ENCODE peak calls at places on chromosomes 2 and 18, in six cellular contexts. P, V, Y, H, A and D are unnamed samples.

GRCh38 chr18:55504808-55505207 is 83.2 kb downstream of the TCF4 start:
- DNase-seq in P (no peak), V (no peak), Y (no peak), H (no peak), A (no peak), D (no peak)

GRCh38 chr2:164920430-164920829 is 34.9 kb downstream of the SLC38A11 start:
- DNase-seq in P (no peak), V (peak; percentile 56), Y (peak; percentile 95), H (peak; percentile 91), A (no peak), D (peak; percentile 90)

GRCh38 chr2:88600038-88600465 is 27.2 kb downstream of the EIF2AK3 start:
- DNase-seq in P (peak; percentile 30), V (peak; percentile 96), Y (peak; percentile 97), H (peak; percentile 100), A (no peak), D (peak; percentile 87)

GRCh38 chr18:35441857-35442595 is 55.7 kb downstream of the INO80C start:
- DNase-seq in P (no peak), V (no peak), Y (no peak), H (no peak), A (no peak), D (no peak)

GRCh38 chr2:106812377-106812776 is 73.6 kb downstream of the ST6GAL2 start:
- DNase-seq in P (no peak), V (no peak), Y (no peak), H (no peak), A (no peak), D (peak; percentile 89)

GRCh38 chr2:85785027-85785822 is 31.4 kb downstream of the ATOH8 start:
- DNase-seq in P (no peak), V (no peak), Y (peak; percentile 20), H (no peak), A (no peak), D (peak; percentile 91)

GRCh38 chr18:3703732-3704176 is 253.8 kb downstream of the TGIF1 start:
- DNase-seq in P (no peak), V (peak; percentile 74), Y (no peak), H (peak; percentile 74), A (no peak), D (peak; percentile 67)

GRCh38 chr2:159298967-159299366 is 12.5 kb upstream of the WDSUB1 start:
- DNase-seq in P (no peak), V (no peak), Y (no peak), H (no peak), A (no peak), D (peak; percentile 66)

GRCh38 chr18:24470022-24470618 is 9.7 kb downstream of the HRH4 start:
- DNase-seq in P (no peak), V (no peak), Y (no peak), H (no peak), A (no peak), D (no peak)

GRCh38 chr18:49690307-49690706 is 123.0 kb downstream of the ACAA2 start:
- DNase-seq in P (no peak), V (peak; percentile 61), Y (peak; percentile 61), H (peak; percentile 96), A (no peak), D (peak; percentile 91)

GRCh38 chr2:208948073-208948472 is 475.8 kb upstream of the MAP2 start:
- DNase-seq in P (no peak), V (no peak), Y (no peak), H (no peak), A (no peak), D (no peak)

GRCh38 chr2:85312404-85312803 is 15.4 kb downstream of the TGOLN2 start:
- DNase-seq in P (no peak), V (no peak), Y (peak; percentile 68), H (no peak), A (no peak), D (no peak)

GRCh38 chr2:132420776-132421175 is 4.2 kb downstream of the GPR39 start:
- DNase-seq in P (no peak), V (no peak), Y (no peak), H (peak; percentile 37), A (no peak), D (peak; percentile 33)

GRCh38 chr18:8610442-8610801 is 1.2 kb downstream of the RAB12 start:
- DNase-seq in P (no peak), V (no peak), Y (peak; percentile 9), H (peak; percentile 26), A (no peak), D (peak; percentile 46)

GRCh38 chr2:43129676-43130547 is 96.5 kb downstream of the ZFP36L2 start:
- DNase-seq in P (no peak), V (no peak), Y (no peak), H (no peak), A (no peak), D (no peak)

GRCh38 chr2:195848119-195848899 is 191.3 kb downstream of the SLC39A10 start:
- DNase-seq in P (no peak), V (no peak), Y (no peak), H (no peak), A (no peak), D (no peak)

GRCh38 chr2:17515652-17516051 is 2.6 kb downstream of the RAD51AP2 start:
- DNase-seq in P (no peak), V (no peak), Y (no peak), H (no peak), A (no peak), D (no peak)

GRCh38 chr2:197873293-197873701 is 68.9 kb downstream of the PLCL1 start:
- DNase-seq in P (no peak), V (no peak), Y (no peak), H (peak; percentile 17), A (no peak), D (peak; percentile 57)

GRCh38 chr2:101125374-101125773 is 25.8 kb downstream of the TBC1D8 start:
- DNase-seq in P (no peak), V (no peak), Y (peak; percentile 77), H (peak; percentile 46), A (no peak), D (peak; percentile 53)

GRCh38 chr2:154455871-154456270 is 242.6 kb upstream of the KCNJ3 start:
- DNase-seq in P (no peak), V (no peak), Y (no peak), H (no peak), A (no peak), D (peak; percentile 19)

GRCh38 chr18:68564961-68565360 is 149.9 kb downstream of the TMX3 start:
- DNase-seq in P (no peak), V (no peak), Y (no peak), H (no peak), A (no peak), D (peak; percentile 60)

GRCh38 chr2:105857076-105857740 is 112.5 kb downstream of the NCK2 start:
- DNase-seq in P (no peak), V (no peak), Y (no peak), H (no peak), A (no peak), D (no peak)

GRCh38 chr2:179393481-179393880 is 128.8 kb upstream of the SESTD1 start:
- DNase-seq in P (no peak), V (no peak), Y (no peak), H (no peak), A (no peak), D (peak; percentile 24)

GRCh38 chr2:5365871-5366461 is 326.2 kb upstream of the SOX11 start:
- DNase-seq in P (no peak), V (peak; percentile 70), Y (peak; percentile 79), H (peak; percentile 67), A (peak; percentile 78), D (peak; percentile 42)

GRCh38 chr18:48992791-48993555 is 42.2 kb upstream of the SMAD7 start:
- DNase-seq in P (no peak), V (peak; percentile 79), Y (no peak), H (peak; percentile 46), A (no peak), D (no peak)

GRCh38 chr18:67092141-67092540 is 424.4 kb downstream of the DSEL start:
- DNase-seq in P (no peak), V (no peak), Y (no peak), H (no peak), A (no peak), D (no peak)

GRCh38 chr2:223889133-223889769 is 51.9 kb upstream of the AP1S3 start:
- DNase-seq in P (no peak), V (no peak), Y (no peak), H (peak; percentile 43), A (no peak), D (no peak)